ENCODE peak calls at places on chromosome 17, in four cellular contexts. Z is hepatocyte; R is activated T-helper 9 cell treated with anti-CD3 and anti-CD28 coated beads, Interleukin-2, amount 50 U/mL, for 16 hours; H is aorta. K is an unnamed sample.

GRCh38 chr17:42667088-42667951 is 8.2 kb downstream of the TUBG2 start:
- DNase-seq in Z (peak), R (no peak), H (peak), K (peak)

GRCh38 chr17:35295686-35296085 is 52.8 kb downstream of the SLFN5 start:
- DNase-seq in Z (no peak), R (no peak), H (no peak), K (no peak)

GRCh38 chr17:45825792-45826191 is 18.9 kb upstream of the SPPL2C start:
- DNase-seq in Z (no peak), R (no peak), H (no peak), K (no peak)

GRCh38 chr17:8173056-8173870 is 2.9 kb downstream of the TMEM107 start:
- DNase-seq in Z (peak), R (peak), H (peak), K (peak)

GRCh38 chr17:79938696-79939435 is 96.8 kb downstream of the TBC1D16 start:
- DNase-seq in Z (no peak), R (no peak), H (peak), K (no peak)

GRCh38 chr17:73309727-73310555 is 1.9 kb downstream of the CDC42EP4 start:
- DNase-seq in Z (peak), R (no peak), H (no peak), K (no peak)

GRCh38 chr17:16091773-16092172 is 92.1 kb downstream of the TTC19 start:
- DNase-seq in Z (no peak), R (no peak), H (no peak), K (no peak)

GRCh38 chr17:18233803-18234518 is 8.5 kb downstream of the LLGL1 start:
- DNase-seq in Z (no peak), R (no peak), H (no peak), K (no peak)